ENCODE peak calls at places on chromosomes 2 and 18, in nine cellular contexts. One of them, this sample, is unnamed.

GRCh38 chr2:36376319-36376765 is 20.8 kb downstream of the CRIM1 start:
- DNase-seq in psoas muscle: peak; percentile 82
- DNase-seq in astrocyte: no peak
- DNase-seq in sigmoid colon: peak; percentile 92
- DNase-seq in IMR-90: peak; percentile 60
- DNase-seq in SJSA1: peak; percentile 95
- DNase-seq in CD8-positive, alpha-beta memory T cell: no peak
- DNase-seq in left lung: peak; percentile 66
- DNase-seq in ovary: peak; percentile 90
- DNase-seq in this sample: peak; percentile 83

GRCh38 chr18:9619990-9620389 is 5.6 kb upstream of the PPP4R1 start:
- DNase-seq in left lung: no peak
- DNase-seq in SJSA1: no peak
- DNase-seq in sigmoid colon: no peak
- DNase-seq in CD8-positive, alpha-beta memory T cell: no peak
- DNase-seq in ovary: no peak
- DNase-seq in psoas muscle: no peak
- DNase-seq in astrocyte: peak; percentile 41
- DNase-seq in IMR-90: peak; percentile 36
- DNase-seq in this sample: no peak

GRCh38 chr2:170739048-170739447 is 23.9 kb downstream of the SP5 start:
- DNase-seq in IMR-90: peak; percentile 95
- DNase-seq in ovary: no peak
- DNase-seq in psoas muscle: no peak
- DNase-seq in astrocyte: peak; percentile 96
- DNase-seq in left lung: no peak
- DNase-seq in CD8-positive, alpha-beta memory T cell: no peak
- DNase-seq in sigmoid colon: no peak
- DNase-seq in SJSA1: peak; percentile 65
- DNase-seq in this sample: no peak

GRCh38 chr2:144801766-144802165 is 281.8 kb upstream of the ZEB2 start:
- DNase-seq in left lung: no peak
- DNase-seq in SJSA1: no peak
- DNase-seq in astrocyte: peak; percentile 84
- DNase-seq in sigmoid colon: no peak
- DNase-seq in CD8-positive, alpha-beta memory T cell: no peak
- DNase-seq in IMR-90: peak; percentile 89
- DNase-seq in ovary: no peak
- DNase-seq in psoas muscle: no peak
- DNase-seq in this sample: no peak

GRCh38 chr2:76711490-76711889 is 810.7 kb downstream of the LRRTM4 start:
- DNase-seq in CD8-positive, alpha-beta memory T cell: no peak
- DNase-seq in ovary: no peak
- DNase-seq in astrocyte: no peak
- DNase-seq in sigmoid colon: no peak
- DNase-seq in psoas muscle: no peak
- DNase-seq in left lung: no peak
- DNase-seq in IMR-90: no peak
- DNase-seq in SJSA1: no peak
- DNase-seq in this sample: no peak

GRCh38 chr2:120210234-120210781 is 12.9 kb downstream of the TMEM185B start:
- DNase-seq in SJSA1: peak; percentile 34
- DNase-seq in sigmoid colon: no peak
- DNase-seq in IMR-90: no peak
- DNase-seq in ovary: no peak
- DNase-seq in astrocyte: no peak
- DNase-seq in psoas muscle: no peak
- DNase-seq in left lung: no peak
- DNase-seq in CD8-positive, alpha-beta memory T cell: no peak
- DNase-seq in this sample: no peak

GRCh38 chr2:31957748-31958717 is 52.8 kb downstream of the MEMO1 start:
- DNase-seq in left lung: no peak
- DNase-seq in astrocyte: no peak
- DNase-seq in IMR-90: no peak
- DNase-seq in CD8-positive, alpha-beta memory T cell: no peak
- DNase-seq in ovary: no peak
- DNase-seq in SJSA1: no peak
- DNase-seq in sigmoid colon: no peak
- DNase-seq in psoas muscle: no peak
- DNase-seq in this sample: no peak

GRCh38 chr2:240936106-240936505 is 30.0 kb downstream of the CROCC2 start:
- DNase-seq in SJSA1: peak; percentile 40
- DNase-seq in sigmoid colon: peak; percentile 21
- DNase-seq in left lung: peak; percentile 24
- DNase-seq in CD8-positive, alpha-beta memory T cell: no peak
- DNase-seq in astrocyte: no peak
- DNase-seq in ovary: no peak
- DNase-seq in psoas muscle: no peak
- DNase-seq in IMR-90: no peak
- DNase-seq in this sample: peak; percentile 7

GRCh38 chr2:168246072-168246482 is 1.3 kb downstream of the STK39 start:
- DNase-seq in SJSA1: no peak
- DNase-seq in ovary: no peak
- DNase-seq in sigmoid colon: no peak
- DNase-seq in psoas muscle: no peak
- DNase-seq in CD8-positive, alpha-beta memory T cell: no peak
- DNase-seq in IMR-90: no peak
- DNase-seq in left lung: no peak
- DNase-seq in astrocyte: peak; percentile 16
- DNase-seq in this sample: no peak

GRCh38 chr2:168244318-168244717 is 3.1 kb downstream of the STK39 start:
- DNase-seq in ovary: no peak
- DNase-seq in SJSA1: no peak
- DNase-seq in left lung: no peak
- DNase-seq in psoas muscle: no peak
- DNase-seq in CD8-positive, alpha-beta memory T cell: peak; percentile 35
- DNase-seq in IMR-90: no peak
- DNase-seq in astrocyte: no peak
- DNase-seq in sigmoid colon: no peak
- DNase-seq in this sample: no peak

GRCh38 chr2:168246483-168247340 is 683 bp downstream of the STK39 start:
- DNase-seq in IMR-90: peak; percentile 64
- DNase-seq in SJSA1: peak; percentile 64
- DNase-seq in left lung: peak; percentile 79
- DNase-seq in CD8-positive, alpha-beta memory T cell: peak; percentile 81
- DNase-seq in sigmoid colon: peak; percentile 76
- DNase-seq in ovary: peak; percentile 70
- DNase-seq in psoas muscle: peak; percentile 76
- DNase-seq in astrocyte: peak; percentile 55
- DNase-seq in this sample: peak; percentile 69

GRCh38 chr2:168243061-168243460 is 4.3 kb downstream of the STK39 start:
- DNase-seq in psoas muscle: no peak
- DNase-seq in CD8-positive, alpha-beta memory T cell: no peak
- DNase-seq in SJSA1: no peak
- DNase-seq in IMR-90: no peak
- DNase-seq in ovary: no peak
- DNase-seq in astrocyte: no peak
- DNase-seq in sigmoid colon: no peak
- DNase-seq in left lung: no peak
- DNase-seq in this sample: no peak

DNA sequence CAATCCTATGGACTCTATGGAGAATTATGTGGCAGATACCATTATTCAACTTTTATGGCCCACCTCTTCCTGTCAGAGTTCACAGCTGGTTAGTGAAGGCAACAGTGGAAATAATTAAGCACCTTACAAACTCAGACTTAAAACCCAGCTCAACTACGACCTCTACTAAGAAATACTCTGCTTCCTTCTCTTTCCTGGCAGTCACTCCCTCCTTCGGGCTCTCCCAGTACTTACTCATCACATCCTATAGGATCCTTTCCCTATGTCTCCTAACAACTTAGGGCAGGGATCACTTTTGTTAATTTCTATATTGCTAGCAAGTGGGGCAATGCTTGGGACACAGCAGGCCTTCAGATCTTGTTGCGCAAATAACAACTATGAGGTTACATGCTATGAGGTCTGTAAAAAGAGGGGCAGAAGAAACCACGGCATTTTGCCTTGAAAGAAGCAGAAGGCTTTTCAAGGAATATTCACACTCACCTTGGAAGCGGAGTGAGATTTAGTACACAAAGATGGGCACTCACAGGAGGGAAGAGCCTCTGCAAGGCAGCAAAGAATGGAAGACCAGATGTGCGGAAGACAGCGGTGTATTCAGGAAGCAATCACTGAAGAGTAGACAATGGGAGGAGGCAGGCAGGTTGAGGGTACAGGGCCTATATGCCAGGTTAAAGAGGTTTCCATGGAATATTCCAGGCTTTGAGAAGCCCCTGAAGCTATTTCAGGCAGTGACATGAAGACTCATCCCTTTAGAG is 2.1 kb downstream of the STK39 start:
- DNase-seq in IMR-90: no peak
- DNase-seq in astrocyte: no peak
- DNase-seq in psoas muscle: no peak
- DNase-seq in SJSA1: no peak
- DNase-seq in CD8-positive, alpha-beta memory T cell: no peak
- DNase-seq in sigmoid colon: no peak
- DNase-seq in left lung: no peak
- DNase-seq in ovary: no peak
- DNase-seq in this sample: no peak
- H3K27ac ChIP-seq in IMR-90: no peak overlapping the region
- H3K27ac ChIP-seq in astrocyte: no peak overlapping the region
- H3K27ac ChIP-seq in psoas muscle: no peak overlapping the region
- H3K27ac ChIP-seq in SJSA1: no peak overlapping the region
- H3K27ac ChIP-seq in CD8-positive, alpha-beta memory T cell: no peak overlapping the region
- H3K27ac ChIP-seq in sigmoid colon: peak overlapping the region; percentile 91
- H3K27ac ChIP-seq in left lung: peak overlapping the region; percentile 17
- H3K27ac ChIP-seq in ovary: no peak overlapping the region
- H3K27ac ChIP-seq in this sample: no peak overlapping the region

GRCh38 chr2:54602736-54603322 is 120.6 kb upstream of the EML6 start:
- DNase-seq in ovary: no peak
- DNase-seq in left lung: no peak
- DNase-seq in sigmoid colon: no peak
- DNase-seq in SJSA1: no peak
- DNase-seq in astrocyte: no peak
- DNase-seq in psoas muscle: no peak
- DNase-seq in IMR-90: peak; percentile 77
- DNase-seq in CD8-positive, alpha-beta memory T cell: no peak
- DNase-seq in this sample: no peak

GRCh38 chr2:54605836-54606235 is 117.6 kb upstream of the EML6 start:
- DNase-seq in SJSA1: no peak
- DNase-seq in psoas muscle: no peak
- DNase-seq in left lung: no peak
- DNase-seq in CD8-positive, alpha-beta memory T cell: no peak
- DNase-seq in sigmoid colon: no peak
- DNase-seq in ovary: no peak
- DNase-seq in astrocyte: peak; percentile 74
- DNase-seq in IMR-90: peak; percentile 53
- DNase-seq in this sample: no peak

GRCh38 chr2:54604771-54605350 is 118.6 kb upstream of the EML6 start:
- DNase-seq in ovary: no peak
- DNase-seq in CD8-positive, alpha-beta memory T cell: no peak
- DNase-seq in SJSA1: no peak
- DNase-seq in left lung: no peak
- DNase-seq in astrocyte: no peak
- DNase-seq in sigmoid colon: no peak
- DNase-seq in psoas muscle: no peak
- DNase-seq in IMR-90: no peak
- DNase-seq in this sample: no peak

GRCh38 chr2:54603357-54603756 is 120.1 kb upstream of the EML6 start:
- DNase-seq in left lung: no peak
- DNase-seq in sigmoid colon: no peak
- DNase-seq in psoas muscle: no peak
- DNase-seq in ovary: no peak
- DNase-seq in CD8-positive, alpha-beta memory T cell: no peak
- DNase-seq in SJSA1: no peak
- DNase-seq in IMR-90: peak; percentile 22
- DNase-seq in astrocyte: no peak
- DNase-seq in this sample: no peak

GRCh38 chr2:54603796-54604195 is 119.7 kb upstream of the EML6 start:
- DNase-seq in psoas muscle: no peak
- DNase-seq in SJSA1: no peak
- DNase-seq in IMR-90: no peak
- DNase-seq in sigmoid colon: no peak
- DNase-seq in ovary: no peak
- DNase-seq in astrocyte: no peak
- DNase-seq in CD8-positive, alpha-beta memory T cell: no peak
- DNase-seq in left lung: no peak
- DNase-seq in this sample: no peak
- H3K4me1 ChIP-seq in psoas muscle: peaks cover 76% of the 10 kb centered on the region
- H3K4me1 ChIP-seq in SJSA1: peaks cover 50% of the 10 kb centered on the region
- H3K4me1 ChIP-seq in IMR-90: peaks cover 27% of the 10 kb centered on the region
- H3K4me1 ChIP-seq in sigmoid colon: no peaks in the 10 kb centered on the region
- H3K4me1 ChIP-seq in ovary: peaks cover 31% of the 10 kb centered on the region
- H3K4me1 ChIP-seq in astrocyte: peaks cover 70% of the 10 kb centered on the region
- H3K4me1 ChIP-seq in CD8-positive, alpha-beta memory T cell: peaks cover 84% of the 10 kb centered on the region
- H3K4me1 ChIP-seq in left lung: peaks cover 95% of the 10 kb centered on the region
- H3K4me1 ChIP-seq in this sample: peaks cover 77% of the 10 kb centered on the region

DNA sequence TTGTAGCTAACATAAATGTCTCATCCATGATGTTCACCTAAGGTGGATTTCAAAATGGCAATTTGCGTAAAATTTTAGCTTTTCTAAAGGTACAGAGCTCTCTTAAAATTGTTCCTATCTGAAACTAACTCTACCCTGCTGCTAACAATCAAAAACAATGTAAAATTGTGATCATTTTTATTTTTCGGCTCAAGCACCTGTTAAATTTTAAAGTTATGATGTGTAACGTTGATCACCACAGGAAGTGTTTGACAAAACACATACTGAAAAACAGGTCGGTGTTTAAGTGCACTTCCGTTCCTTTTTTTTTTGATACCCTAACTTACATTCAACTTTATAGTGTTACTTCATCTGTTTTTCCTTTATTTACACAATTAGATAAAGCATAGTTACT is 6.1 kb upstream of the NCK2 start:
- DNase-seq in sigmoid colon: no peak
- DNase-seq in IMR-90: no peak
- DNase-seq in ovary: no peak
- DNase-seq in psoas muscle: no peak
- DNase-seq in astrocyte: no peak
- DNase-seq in left lung: no peak
- DNase-seq in SJSA1: no peak
- DNase-seq in CD8-positive, alpha-beta memory T cell: no peak
- DNase-seq in this sample: no peak
- H3K27ac ChIP-seq in sigmoid colon: no peak overlapping the region
- H3K27ac ChIP-seq in IMR-90: no peak overlapping the region
- H3K27ac ChIP-seq in ovary: no peak overlapping the region
- H3K27ac ChIP-seq in psoas muscle: no peak overlapping the region
- H3K27ac ChIP-seq in astrocyte: no peak overlapping the region
- H3K27ac ChIP-seq in left lung: peak overlapping the region; percentile 11
- H3K27ac ChIP-seq in SJSA1: no peak overlapping the region
- H3K27ac ChIP-seq in CD8-positive, alpha-beta memory T cell: peak overlapping the region; percentile 82
- H3K27ac ChIP-seq in this sample: no peak overlapping the region

GRCh38 chr2:207148025-207148424 is 17.7 kb downstream of the KLF7 start:
- DNase-seq in SJSA1: no peak
- DNase-seq in ovary: no peak
- DNase-seq in CD8-positive, alpha-beta memory T cell: no peak
- DNase-seq in astrocyte: peak; percentile 85
- DNase-seq in sigmoid colon: no peak
- DNase-seq in left lung: no peak
- DNase-seq in IMR-90: peak; percentile 63
- DNase-seq in psoas muscle: no peak
- DNase-seq in this sample: no peak
- H3K4me1 ChIP-seq in SJSA1: peaks cover 48% of the 10 kb centered on the region
- H3K4me1 ChIP-seq in ovary: peaks cover 26% of the 10 kb centered on the region
- H3K4me1 ChIP-seq in CD8-positive, alpha-beta memory T cell: peaks cover 50% of the 10 kb centered on the region
- H3K4me1 ChIP-seq in astrocyte: peaks cover 65% of the 10 kb centered on the region
- H3K4me1 ChIP-seq in sigmoid colon: no peaks in the 10 kb centered on the region
- H3K4me1 ChIP-seq in left lung: peaks cover 97% of the 10 kb centered on the region
- H3K4me1 ChIP-seq in IMR-90: peaks cover 34% of the 10 kb centered on the region
- H3K4me1 ChIP-seq in psoas muscle: peaks cover 56% of the 10 kb centered on the region
- H3K4me1 ChIP-seq in this sample: peaks cover 4% of the 10 kb centered on the region